ENCODE peak calls at places on chromosomes 1 and 21, in seven cellular contexts. W is GM23248, O is astrocyte, P is caudate nucleus, Y is heart right ventricle, D is HCT116, T is A549. B is an unnamed sample.
A peak's percentile ranks its signal among the peaks of the same experiment; 100 is the strongest.

GRCh38 chr1:111620412-111620971 is 903 bp downstream of the RAP1A start:
- DNase-seq in O (no peak), P (no peak), Y (no peak), T (no peak), W (no peak), D (no peak), B (no peak)

GRCh38 chr1:221583481-221583880 is 158.4 kb downstream of the DUSP10 start:
- DNase-seq in O (peak; percentile 16), P (no peak), D (no peak), T (no peak), W (no peak), Y (no peak), B (no peak)

GRCh38 chr1:116986531-116987255 is 14.9 kb upstream of the CD101 start:
- DNase-seq in O (no peak), Y (no peak), D (no peak), T (no peak), P (no peak), W (no peak), B (no peak)

GRCh38 chr1:41153750-41154274 is 88.3 kb downstream of the SCMH1 start:
- DNase-seq in D (no peak), P (no peak), Y (no peak), W (no peak), T (no peak), O (no peak), B (no peak)

GRCh38 chr1:9767964-9768668 is 55.6 kb downstream of the CLSTN1 start:
- DNase-seq in D (peak; percentile 21), P (no peak), T (no peak), W (no peak), O (no peak), Y (no peak), B (no peak)

GRCh38 chr1:44377925-44378784 is 23.1 kb upstream of the ERI3 start:
- DNase-seq in W (peak; percentile 76), T (peak; percentile 35), P (peak; percentile 51), D (peak; percentile 32), Y (peak; percentile 51), O (peak; percentile 16), B (no peak)

GRCh38 chr1:237890822-237891221 is at the start of gene ZP4:
- DNase-seq in P (no peak), Y (no peak), D (no peak), T (no peak), W (no peak), O (no peak), B (no peak)

GRCh38 chr1:162197615-162198497 is 128.4 kb downstream of the NOS1AP start:
- DNase-seq in D (no peak), P (no peak), T (no peak), W (no peak), O (no peak), Y (no peak), B (no peak)

GRCh38 chr1:16226495-16227179 is 10.3 kb downstream of the CPLANE2 start:
- DNase-seq in P (no peak), W (peak; percentile 23), Y (peak; percentile 43), D (no peak), T (no peak), O (no peak), B (no peak)

GRCh38 chr1:1137256-1138045 is 21.6 kb upstream of the C1orf159 start:
- DNase-seq in D (no peak), Y (no peak), T (no peak), O (no peak), W (no peak), P (no peak), B (no peak)

GRCh38 chr1:70910013-70910412 is 137.6 kb downstream of the PTGER3 start:
- DNase-seq in W (no peak), Y (no peak), P (no peak), O (no peak), D (no peak), T (no peak), B (no peak)

GRCh38 chr1:200556005-200556404 is 64.5 kb downstream of the KIF14 start:
- DNase-seq in D (no peak), O (no peak), W (peak; percentile 29), Y (no peak), P (no peak), T (no peak), B (no peak)

GRCh38 chr21:44907225-44907965 is 13.3 kb downstream of the ITGB2 start:
- DNase-seq in O (no peak), W (no peak), Y (no peak), P (no peak), T (no peak), D (no peak), B (no peak)

GRCh38 chr1:25550155-25550506 is 6.7 kb downstream of the LDLRAP1 start:
- DNase-seq in Y (no peak), D (no peak), O (peak; percentile 49), W (peak; percentile 54), T (no peak), P (no peak), B (no peak)

GRCh38 chr1:247326601-247327135 is 5.0 kb downstream of the ZNF496 start:
- DNase-seq in D (no peak), O (no peak), Y (no peak), P (no peak), T (no peak), W (no peak), B (no peak)

GRCh38 chr1:12594490-12594889 is 23.5 kb downstream of the DHRS3 start:
- DNase-seq in D (no peak), T (no peak), W (no peak), O (no peak), Y (no peak), P (no peak), B (no peak)
- H3K27ac ChIP-seq in D (no peak overlapping the region), T (peak overlapping the region; percentile 97), W (peak overlapping the region; percentile 99), O (peak overlapping the region; percentile 25), Y (peak overlapping the region; percentile 95), P (peak overlapping the region; percentile 78), B (peak overlapping the region; percentile 82)

DNA sequence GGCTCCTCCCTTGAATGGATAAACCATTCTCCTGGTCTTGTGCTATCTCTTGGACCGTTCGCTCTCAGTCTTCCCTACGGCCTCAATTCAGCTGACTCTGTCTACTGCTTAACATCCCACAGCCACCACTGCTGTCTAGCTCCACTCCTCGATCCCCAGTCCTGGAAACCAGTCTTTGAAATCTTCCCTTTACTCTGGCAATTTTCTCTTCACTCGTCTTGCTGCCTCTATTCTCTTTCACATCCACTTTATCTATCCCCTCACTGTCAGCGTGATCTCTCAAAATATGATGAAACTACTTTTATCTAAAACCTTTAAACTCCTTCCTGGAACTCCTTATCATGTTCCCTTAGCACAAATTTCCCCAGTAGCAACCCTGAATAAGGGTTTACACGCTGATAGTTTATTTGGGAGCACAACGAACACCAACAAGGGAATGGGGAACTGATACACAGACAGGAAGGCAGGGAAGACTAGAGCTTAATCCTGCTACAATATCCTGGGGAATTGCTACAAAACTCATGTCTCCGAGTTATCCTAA is 131.6 kb upstream of the SAMSN1 start:
- DNase-seq in P (no peak), D (no peak), T (no peak), O (no peak), Y (no peak), W (no peak), B (no peak)
- H3K27ac ChIP-seq in P (no peak overlapping the region), D (no peak overlapping the region), T (no peak overlapping the region), O (no peak overlapping the region), Y (no peak overlapping the region), W (no peak overlapping the region), B (no peak overlapping the region)

GRCh38 chr1:226991920-226992319 is 51.8 kb downstream of the COQ8A start:
- DNase-seq in O (no peak), D (no peak), Y (no peak), P (no peak), T (no peak), W (no peak), B (no peak)

GRCh38 chr1:226988337-226988672 is 48.2 kb downstream of the COQ8A start:
- DNase-seq in T (no peak), O (no peak), P (no peak), D (no peak), W (no peak), Y (no peak), B (no peak)

GRCh38 chr1:226987623-226988336 is 47.7 kb downstream of the COQ8A start:
- DNase-seq in W (no peak), Y (no peak), D (no peak), O (no peak), P (no peak), T (no peak), B (no peak)

GRCh38 chr1:226989081-226989747 is 49.1 kb downstream of the COQ8A start:
- DNase-seq in P (no peak), D (no peak), T (no peak), O (no peak), W (no peak), Y (no peak), B (no peak)

DNA sequence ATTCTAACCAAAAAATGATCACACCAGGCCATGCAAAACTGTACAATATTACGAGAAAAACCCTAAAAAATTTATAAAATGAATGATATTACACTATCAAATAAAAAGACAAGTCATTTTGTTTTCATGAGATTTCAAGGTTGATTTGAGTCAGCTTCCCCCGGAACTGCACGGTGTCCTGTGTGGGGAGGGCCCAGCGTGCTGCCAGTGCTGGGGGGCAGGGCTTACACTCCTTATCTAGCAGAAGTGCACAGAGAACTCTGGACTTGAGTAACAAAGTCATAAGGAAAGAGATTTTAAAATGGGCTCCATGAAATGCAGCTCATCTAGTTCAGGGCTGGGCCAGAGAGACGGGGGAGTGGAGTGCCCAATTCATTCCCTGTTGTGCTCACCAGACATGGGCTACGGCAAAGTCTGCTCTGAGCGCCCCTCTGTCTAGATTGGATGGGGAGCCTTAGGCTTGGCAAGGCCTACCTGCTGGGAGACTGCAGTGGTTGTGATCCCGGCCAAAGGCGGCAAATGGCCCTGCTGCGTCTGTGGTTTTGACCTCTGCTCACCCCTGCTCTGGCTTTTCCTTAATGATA is 50.1 kb downstream of the COQ8A start:
- DNase-seq in W (no peak), O (no peak), T (no peak), D (no peak), Y (no peak), P (no peak), B (no peak)
- H3K27ac ChIP-seq in W (no peak overlapping the region), O (no peak overlapping the region), T (no peak overlapping the region), D (no peak overlapping the region), Y (peak overlapping the region; percentile 58), P (no peak overlapping the region), B (no peak overlapping the region)

GRCh38 chr21:25836396-25836795 is 101.6 kb downstream of the GABPA start:
- DNase-seq in T (no peak), P (no peak), Y (no peak), D (no peak), O (peak; percentile 78), W (no peak), B (no peak)

GRCh38 chr21:25837545-25838263 is 102.9 kb downstream of the GABPA start:
- DNase-seq in W (peak; percentile 22), P (no peak), D (no peak), O (peak; percentile 92), T (no peak), Y (no peak), B (no peak)

GRCh38 chr21:25842925-25843324 is 108.2 kb downstream of the GABPA start:
- DNase-seq in W (no peak), Y (no peak), T (no peak), O (no peak), D (no peak), P (peak; percentile 17), B (no peak)

GRCh38 chr21:25835397-25835796 is 100.6 kb downstream of the GABPA start:
- DNase-seq in O (no peak), T (no peak), W (no peak), Y (no peak), P (no peak), D (no peak), B (no peak)

DNA sequence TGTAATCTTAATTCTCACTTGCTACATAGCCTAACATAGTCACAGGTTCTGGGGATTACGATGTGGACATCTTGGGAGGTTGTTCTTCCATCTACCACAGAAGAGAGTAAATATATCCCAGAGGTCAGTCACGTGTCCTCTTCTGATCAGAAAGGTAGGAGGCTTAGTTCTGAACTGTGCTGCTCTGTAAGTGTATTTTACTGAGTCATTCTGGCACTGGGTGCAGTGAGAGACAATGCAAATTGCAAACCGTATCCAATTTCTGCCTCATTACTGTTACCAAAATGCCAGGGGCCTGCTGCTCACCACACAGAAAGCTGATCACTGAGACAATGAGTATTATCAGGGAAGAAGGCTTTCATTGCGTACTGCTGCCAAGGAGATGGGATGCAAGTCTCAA is 104.0 kb downstream of the GABPA start:
- DNase-seq in Y (no peak), P (no peak), O (peak; percentile 60), W (peak; percentile 4), T (no peak), D (no peak), B (no peak)
- H3K27ac ChIP-seq in Y (no peak overlapping the region), P (no peak overlapping the region), O (no peak overlapping the region), W (no peak overlapping the region), T (no peak overlapping the region), D (no peak overlapping the region), B (no peak overlapping the region)

B was measured in epithelial cell of prostate.